ENCODE peak calls at places on chromosomes 3 and 15, in ten cellular contexts. P is PC-3; X is stimulated activated CD4-positive, alpha-beta T cell treated with anti-CD3 and anti-CD28 coated beads, Interleukin-15, amount 100 ng/mL, for 24 hours; L is HFFc6; M is RWPE1; T is NAMALWA; S is T1000; B is NCI-H226; F is brain microvascular endothelial cell; Z is fibroblast of mammary gland. N is an unnamed sample.

GRCh38 chr3:61358364-61358763 is 107.1 kb upstream of the FHIT start:
- DNase-seq in P (no peak), X (no peak), L (no peak), M (no peak), T (peak), S (no peak), B (no peak), F (no peak), Z (peak), N (peak)

GRCh38 chr15:57696146-57696545 is 10.4 kb upstream of the POLR2M start:
- DNase-seq in P (no peak), X (no peak), L (no peak), M (no peak), T (no peak), S (no peak), B (no peak), F (no peak), Z (no peak), N (no peak)

GRCh38 chr15:67196222-67196621 is 58.2 kb downstream of the AAGAB start:
- DNase-seq in P (no peak), X (no peak), L (no peak), M (no peak), T (no peak), S (no peak), B (no peak), F (no peak), Z (peak), N (no peak)

GRCh38 chr3:190266915-190267290 is 55.3 kb downstream of the CLDN1 start:
- DNase-seq in P (no peak), X (no peak), L (no peak), M (no peak), T (no peak), S (no peak), B (no peak), F (no peak), Z (peak), N (no peak)

GRCh38 chr3:86788371-86788770 is 202.6 kb downstream of the VGLL3 start:
- DNase-seq in P (no peak), X (no peak), L (no peak), M (no peak), T (no peak), S (no peak), B (peak), F (peak), Z (peak), N (no peak)

GRCh38 chr3:185988816-185989175 is 51.0 kb upstream of the TRA2B start:
- DNase-seq in P (no peak), X (no peak), L (no peak), M (no peak), T (no peak), S (no peak), B (no peak), F (no peak), Z (no peak), N (no peak)

GRCh38 chr3:117036259-117036799 is 326.8 kb downstream of the TUSC7 start:
- DNase-seq in P (no peak), X (no peak), L (peak), M (no peak), T (no peak), S (peak), B (no peak), F (peak), Z (peak), N (peak)

GRCh38 chr15:92393994-92394326 is 279 bp downstream of the ST8SIA2 start:
- DNase-seq in P (no peak), X (no peak), L (no peak), M (no peak), T (no peak), S (no peak), B (no peak), F (no peak), Z (no peak), N (no peak)

N was measured in trophoblast cell.